ENCODE peak calls at places on chromosomes 7 and 10, in six cellular contexts. N, L, C, R, O and D are unnamed samples.

GRCh38 chr10:62048919-62049636 is 147.6 kb downstream of the ARID5B start:
- DNase-seq in N (no peak), L (peak; percentile 87), C (peak; percentile 99), R (peak; percentile 90), O (peak; percentile 96), D (peak; percentile 89)

GRCh38 chr7:85185355-85186082 is 1.3 kb downstream of the SEMA3D start:
- DNase-seq in N (no peak), L (peak; percentile 34), C (peak; percentile 61), R (peak; percentile 62), O (peak; percentile 77), D (peak; percentile 20)

GRCh38 chr10:30027057-30028005 is 32.1 kb downstream of the JCAD start:
- DNase-seq in N (peak; percentile 12), L (peak; percentile 75), C (no peak), R (peak; percentile 91), O (peak; percentile 50), D (no peak)

GRCh38 chr7:141785711-141786552 is 4.1 kb upstream of the TAS2R5 start:
- DNase-seq in N (peak; percentile 36), L (no peak), C (peak; percentile 55), R (peak; percentile 76), O (peak; percentile 34), D (no peak)

GRCh38 chr10:66215005-66215404 is 710.8 kb upstream of the LRRTM3 start:
- DNase-seq in N (no peak), L (no peak), C (peak; percentile 0), R (no peak), O (peak; percentile 21), D (no peak)

GRCh38 chr7:151245360-151246160 is 2.9 kb downstream of the SMARCD3 start:
- DNase-seq in N (no peak), L (peak; percentile 43), C (no peak), R (peak; percentile 71), O (peak; percentile 45), D (peak; percentile 59)

GRCh38 chr7:92729751-92730150 is 106.6 kb downstream of the CDK6 start:
- DNase-seq in N (no peak), L (no peak), C (no peak), R (no peak), O (no peak), D (no peak)

GRCh38 chr10:22676435-22676834 is 37.9 kb downstream of the PIP4K2A start:
- DNase-seq in N (no peak), L (no peak), C (no peak), R (no peak), O (no peak), D (no peak)

GRCh38 chr10:22554481-22555182 is 159.7 kb downstream of the PIP4K2A start:
- DNase-seq in N (no peak), L (peak; percentile 63), C (peak; percentile 87), R (peak; percentile 52), O (peak; percentile 80), D (peak; percentile 72)

GRCh38 chr10:32328499-32328898 is 18.5 kb downstream of the EPC1 start:
- DNase-seq in N (no peak), L (no peak), C (no peak), R (no peak), O (no peak), D (no peak)

GRCh38 chr10:32331606-32332005 is 15.4 kb downstream of the EPC1 start:
- DNase-seq in N (no peak), L (no peak), C (no peak), R (no peak), O (no peak), D (no peak)

GRCh38 chr10:32329061-32329460 is 17.9 kb downstream of the EPC1 start:
- DNase-seq in N (no peak), L (no peak), C (no peak), R (no peak), O (no peak), D (no peak)

GRCh38 chr10:32333849-32334248 is 13.1 kb downstream of the EPC1 start:
- DNase-seq in N (no peak), L (no peak), C (no peak), R (no peak), O (no peak), D (no peak)

DNA sequence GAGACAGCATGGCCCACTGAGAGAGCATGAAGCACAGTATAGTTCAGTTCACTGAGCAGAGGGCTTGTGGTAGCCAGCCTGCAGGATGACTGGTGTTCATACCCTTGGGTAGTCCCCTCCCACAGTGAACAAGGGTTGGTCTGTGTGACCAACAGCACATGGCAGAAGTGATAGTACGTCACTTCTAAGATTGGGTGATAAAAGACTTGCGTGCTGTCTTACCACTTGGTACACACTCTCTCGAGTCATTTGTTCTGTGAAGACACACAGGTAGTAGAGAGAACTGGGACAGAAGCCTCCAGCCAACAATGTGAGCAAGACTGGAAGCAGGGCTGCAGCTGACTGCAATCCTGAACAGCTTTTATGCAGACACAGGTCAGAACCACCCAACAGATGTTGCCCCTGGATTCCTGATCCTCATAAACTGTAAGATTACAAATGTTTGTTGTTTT is 14.6 kb downstream of the EPC1 start:
- DNase-seq in N (no peak), L (no peak), C (peak; percentile 25), R (peak; percentile 71), O (peak; percentile 47), D (no peak)
- H3K4me1 ChIP-seq in N (no peaks in the 10 kb centered on the region), L (peaks cover 95% of the 10 kb centered on the region), C (peaks cover 12% of the 10 kb centered on the region), R (peaks cover 89% of the 10 kb centered on the region), O (peaks cover 55% of the 10 kb centered on the region), D (peaks cover 23% of the 10 kb centered on the region)

DNA sequence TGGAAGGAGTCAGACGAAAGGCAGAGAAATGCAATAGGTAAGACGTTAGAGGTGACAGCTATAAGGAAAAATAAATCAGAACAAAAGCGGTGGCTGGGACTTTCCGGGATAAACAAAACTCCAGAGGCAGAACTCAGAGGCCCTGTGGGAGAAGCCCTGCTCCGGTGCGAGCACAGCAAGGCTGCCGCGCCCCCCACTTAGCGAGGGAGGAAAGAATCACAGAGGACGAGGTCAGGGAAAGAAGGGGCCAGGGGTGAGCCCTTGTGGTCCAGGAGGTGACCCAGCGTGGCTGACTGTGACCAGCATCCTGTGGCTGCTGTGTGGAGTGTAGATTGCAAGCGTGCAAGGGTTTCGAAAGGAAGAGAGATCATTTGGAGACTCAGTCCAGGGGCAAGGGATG is 591.8 kb upstream of the ADARB2 start:
- DNase-seq in N (no peak), L (no peak), C (no peak), R (no peak), O (no peak), D (no peak)
- TF ChIP-seq POLR2A in N (no peak), L (no peak), C (no peak), R (no peak), O (no peak), D (no peak)

GRCh38 chr7:156820445-156821063 is 72.4 kb downstream of the LMBR1 start:
- DNase-seq in N (no peak), L (no peak), C (no peak), R (no peak), O (no peak), D (no peak)
- TF ChIP-seq CTCF in N (peak; percentile 56), L (no peak), C (peak; percentile 27), R (no peak), O (no peak), D (no peak)

GRCh38 chr7:88072036-88072714 is 138.1 kb downstream of the ADAM22 start:
- DNase-seq in N (no peak), L (no peak), C (no peak), R (no peak), O (no peak), D (no peak)

GRCh38 chr7:88069093-88069492 is 135.0 kb downstream of the ADAM22 start:
- DNase-seq in N (no peak), L (no peak), C (no peak), R (no peak), O (no peak), D (no peak)

GRCh38 chr7:88075216-88075615 is 141.2 kb downstream of the ADAM22 start:
- DNase-seq in N (no peak), L (no peak), C (no peak), R (no peak), O (no peak), D (no peak)

GRCh38 chr7:88072715-88073055 is 138.6 kb downstream of the ADAM22 start:
- DNase-seq in N (no peak), L (no peak), C (no peak), R (no peak), O (no peak), D (no peak)

GRCh38 chr7:88073625-88074024 is 139.6 kb downstream of the ADAM22 start:
- DNase-seq in N (no peak), L (no peak), C (no peak), R (no peak), O (no peak), D (no peak)
- H3K4me1 ChIP-seq in N (no peaks in the 10 kb centered on the region), L (no peaks in the 10 kb centered on the region), C (no peaks in the 10 kb centered on the region), R (no peaks in the 10 kb centered on the region), O (no peaks in the 10 kb centered on the region), D (no peaks in the 10 kb centered on the region)

GRCh38 chr7:13990319-13990983 is 985 bp upstream of the ETV1 start:
- DNase-seq in N (no peak), L (peak; percentile 51), C (peak; percentile 37), R (peak; percentile 54), O (peak; percentile 53), D (peak; percentile 36)

GRCh38 chr7:13991791-13992620 is 2.5 kb upstream of the ETV1 start:
- DNase-seq in N (no peak), L (no peak), C (no peak), R (no peak), O (no peak), D (no peak)

GRCh38 chr7:13992621-13992982 is 3.1 kb upstream of the ETV1 start:
- DNase-seq in N (no peak), L (no peak), C (no peak), R (no peak), O (no peak), D (no peak)

GRCh38 chr7:13989944-13990295 is 454 bp upstream of the ETV1 start:
- DNase-seq in N (no peak), L (no peak), C (no peak), R (no peak), O (peak; percentile 31), D (no peak)

GRCh38 chr7:13990984-13991790 is 1.7 kb upstream of the ETV1 start:
- DNase-seq in N (peak; percentile 79), L (peak; percentile 97), C (peak; percentile 98), R (peak; percentile 91), O (peak; percentile 97), D (peak; percentile 83)
- TF ChIP-seq POLR2A in N (no peak), L (peak; percentile 66), C (peak; percentile 71), R (no peak), O (no peak), D (no peak)

GRCh38 chr7:29247232-29247961 is 52.8 kb downstream of the CHN2 start:
- DNase-seq in N (no peak), L (no peak), C (no peak), R (no peak), O (no peak), D (peak; percentile 32)

GRCh38 chr7:29239638-29240037 is 45.1 kb downstream of the CHN2 start:
- DNase-seq in N (no peak), L (no peak), C (no peak), R (peak; percentile 69), O (no peak), D (no peak)

GRCh38 chr7:29248713-29249382 is 54.3 kb downstream of the CHN2 start:
- DNase-seq in N (no peak), L (no peak), C (no peak), R (peak; percentile 78), O (no peak), D (no peak)

GRCh38 chr7:29247962-29248236 is 53.3 kb downstream of the CHN2 start:
- DNase-seq in N (no peak), L (no peak), C (no peak), R (no peak), O (no peak), D (no peak)

GRCh38 chr7:29243777-29244655 is 49.4 kb downstream of the CHN2 start:
- DNase-seq in N (peak; percentile 29), L (no peak), C (no peak), R (peak; percentile 55), O (no peak), D (no peak)
- TF ChIP-seq CTCF in N (peak; percentile 62), L (no peak), C (no peak), R (no peak), O (no peak), D (no peak)